ENCODE peak calls at places on chromosomes 3 and 15, in nine cellular contexts. One of them, this sample, is unnamed.

GRCh38 chr3:141257971-141258370 is 26.3 kb downstream of the PXYLP1 start:
- DNase-seq in pancreas: no peak
- DNase-seq in mesenchymal stem cell: no peak
- DNase-seq in NCI-H1694 treated with DMSO at 0.1 percent for 48 hours: no peak
- DNase-seq in M059J: no peak
- DNase-seq in activated CD4-positive, CD25-positive, alpha-beta regulatory T cell: no peak
- DNase-seq in H9: no peak
- DNase-seq in NAMALWA: no peak
- DNase-seq in heart right ventricle: no peak
- DNase-seq in this sample: no peak

GRCh38 chr3:150096700-150097587 is 126.2 kb upstream of the PFN2 start:
- DNase-seq in pancreas: no peak
- DNase-seq in mesenchymal stem cell: no peak
- DNase-seq in NCI-H1694 treated with DMSO at 0.1 percent for 48 hours: no peak
- DNase-seq in M059J: no peak
- DNase-seq in activated CD4-positive, CD25-positive, alpha-beta regulatory T cell: no peak
- DNase-seq in H9: no peak
- DNase-seq in NAMALWA: no peak
- DNase-seq in heart right ventricle: no peak
- DNase-seq in this sample: no peak

GRCh38 chr3:36843065-36844051 is 79.0 kb upstream of the DCLK3 start:
- DNase-seq in pancreas: no peak
- DNase-seq in mesenchymal stem cell: peak; percentile 34
- DNase-seq in NCI-H1694 treated with DMSO at 0.1 percent for 48 hours: no peak
- DNase-seq in M059J: no peak
- DNase-seq in activated CD4-positive, CD25-positive, alpha-beta regulatory T cell: no peak
- DNase-seq in H9: peak; percentile 83
- DNase-seq in NAMALWA: peak; percentile 58
- DNase-seq in heart right ventricle: no peak
- DNase-seq in this sample: no peak

GRCh38 chr3:155895379-155895900 is 25.0 kb downstream of the GMPS start:
- DNase-seq in pancreas: no peak
- DNase-seq in mesenchymal stem cell: no peak
- DNase-seq in NCI-H1694 treated with DMSO at 0.1 percent for 48 hours: no peak
- DNase-seq in M059J: no peak
- DNase-seq in activated CD4-positive, CD25-positive, alpha-beta regulatory T cell: no peak
- DNase-seq in H9: no peak
- DNase-seq in NAMALWA: no peak
- DNase-seq in heart right ventricle: no peak
- DNase-seq in this sample: no peak

GRCh38 chr3:130907966-130908365 is 14.1 kb downstream of the ATP2C1 start:
- DNase-seq in pancreas: no peak
- DNase-seq in mesenchymal stem cell: no peak
- DNase-seq in NCI-H1694 treated with DMSO at 0.1 percent for 48 hours: no peak
- DNase-seq in M059J: no peak
- DNase-seq in activated CD4-positive, CD25-positive, alpha-beta regulatory T cell: no peak
- DNase-seq in H9: no peak
- DNase-seq in NAMALWA: no peak
- DNase-seq in heart right ventricle: no peak
- DNase-seq in this sample: no peak

GRCh38 chr3:134309987-134310700 is 59.5 kb upstream of the RYK start:
- DNase-seq in pancreas: no peak
- DNase-seq in mesenchymal stem cell: peak; percentile 58
- DNase-seq in NCI-H1694 treated with DMSO at 0.1 percent for 48 hours: no peak
- DNase-seq in M059J: peak; percentile 77
- DNase-seq in activated CD4-positive, CD25-positive, alpha-beta regulatory T cell: no peak
- DNase-seq in H9: no peak
- DNase-seq in NAMALWA: no peak
- DNase-seq in heart right ventricle: no peak
- DNase-seq in this sample: no peak

GRCh38 chr3:184778426-184779332 is 33.3 kb upstream of the VPS8 start:
- DNase-seq in pancreas: no peak
- DNase-seq in mesenchymal stem cell: no peak
- DNase-seq in NCI-H1694 treated with DMSO at 0.1 percent for 48 hours: no peak
- DNase-seq in M059J: no peak
- DNase-seq in activated CD4-positive, CD25-positive, alpha-beta regulatory T cell: no peak
- DNase-seq in H9: no peak
- DNase-seq in NAMALWA: no peak
- DNase-seq in heart right ventricle: no peak
- DNase-seq in this sample: no peak

GRCh38 chr3:167785790-167786189 is 50.3 kb downstream of the SERPINI1 start:
- DNase-seq in pancreas: no peak
- DNase-seq in mesenchymal stem cell: no peak
- DNase-seq in NCI-H1694 treated with DMSO at 0.1 percent for 48 hours: no peak
- DNase-seq in M059J: no peak
- DNase-seq in activated CD4-positive, CD25-positive, alpha-beta regulatory T cell: no peak
- DNase-seq in H9: no peak
- DNase-seq in NAMALWA: no peak
- DNase-seq in heart right ventricle: no peak
- DNase-seq in this sample: no peak

GRCh38 chr3:46271209-46271608 is 28.9 kb downstream of the CCR3 start:
- DNase-seq in pancreas: no peak
- DNase-seq in mesenchymal stem cell: no peak
- DNase-seq in NCI-H1694 treated with DMSO at 0.1 percent for 48 hours: no peak
- DNase-seq in M059J: no peak
- DNase-seq in activated CD4-positive, CD25-positive, alpha-beta regulatory T cell: no peak
- DNase-seq in H9: no peak
- DNase-seq in NAMALWA: no peak
- DNase-seq in heart right ventricle: no peak
- DNase-seq in this sample: no peak

GRCh38 chr3:172627057-172627809 is 83.6 kb downstream of the NCEH1 start:
- DNase-seq in pancreas: no peak
- DNase-seq in mesenchymal stem cell: peak; percentile 39
- DNase-seq in NCI-H1694 treated with DMSO at 0.1 percent for 48 hours: no peak
- DNase-seq in M059J: peak; percentile 58
- DNase-seq in activated CD4-positive, CD25-positive, alpha-beta regulatory T cell: no peak
- DNase-seq in H9: no peak
- DNase-seq in NAMALWA: no peak
- DNase-seq in heart right ventricle: no peak
- DNase-seq in this sample: no peak

GRCh38 chr3:123755085-123755484 is 129.0 kb downstream of the MYLK start:
- DNase-seq in pancreas: peak; percentile 86
- DNase-seq in mesenchymal stem cell: no peak
- DNase-seq in NCI-H1694 treated with DMSO at 0.1 percent for 48 hours: no peak
- DNase-seq in M059J: no peak
- DNase-seq in activated CD4-positive, CD25-positive, alpha-beta regulatory T cell: no peak
- DNase-seq in H9: no peak
- DNase-seq in NAMALWA: no peak
- DNase-seq in heart right ventricle: no peak
- DNase-seq in this sample: no peak

GRCh38 chr15:99542828-99543227 is 23.0 kb upstream of the MEF2A start:
- DNase-seq in pancreas: no peak
- DNase-seq in mesenchymal stem cell: no peak
- DNase-seq in NCI-H1694 treated with DMSO at 0.1 percent for 48 hours: no peak
- DNase-seq in M059J: no peak
- DNase-seq in activated CD4-positive, CD25-positive, alpha-beta regulatory T cell: no peak
- DNase-seq in H9: no peak
- DNase-seq in NAMALWA: no peak
- DNase-seq in heart right ventricle: no peak
- DNase-seq in this sample: no peak

GRCh38 chr3:195187609-195188529 is 83.1 kb downstream of the XXYLT1 start:
- DNase-seq in pancreas: no peak
- DNase-seq in mesenchymal stem cell: peak; percentile 83
- DNase-seq in NCI-H1694 treated with DMSO at 0.1 percent for 48 hours: no peak
- DNase-seq in M059J: no peak
- DNase-seq in activated CD4-positive, CD25-positive, alpha-beta regulatory T cell: no peak
- DNase-seq in H9: no peak
- DNase-seq in NAMALWA: no peak
- DNase-seq in heart right ventricle: no peak
- DNase-seq in this sample: no peak

This sample was measured in DMS 273 treated with DMSO at 0.1 percent for 48 hours.